ENCODE peak calls at places on chromosomes 16 and 17, in ten cellular contexts. B is hypothalamus; Q is HFFc6; J is neural crest cell; X is memory B cell; O is NCI-H1417; K is H54; D is A549; V is effector CD4-positive, alpha-beta T cell; T is fibroblast of mammary gland. S is an unnamed sample.

GRCh38 chr17:62968445-62968923 is 2.4 kb downstream of the TANC2 start:
- DNase-seq in J (peak; percentile 16), T (peak; percentile 94), X (peak; percentile 56), O (peak; percentile 85), V (peak; percentile 43), B (peak; percentile 5), K (peak; percentile 93), Q (peak; percentile 91), D (peak; percentile 93), S (no peak)

GRCh38 chr17:82039695-82040299 is 2.3 kb upstream of the DCXR start:
- DNase-seq in J (no peak), O (no peak), K (no peak), V (no peak), X (no peak), D (no peak), B (no peak), Q (no peak), T (no peak), S (no peak)

GRCh38 chr17:29677139-29677834 is 54.6 kb upstream of the CORO6 start:
- DNase-seq in K (no peak), T (peak; percentile 83), D (no peak), V (no peak), Q (no peak), O (no peak), J (no peak), B (no peak), X (no peak), S (no peak)

GRCh38 chr16:58332997-58333700 is 38.3 kb upstream of the PRSS54 start:
- DNase-seq in J (no peak), B (no peak), T (no peak), O (no peak), D (no peak), X (no peak), Q (no peak), K (no peak), V (no peak), S (peak; percentile 56)

GRCh38 chr16:27253526-27253930 is 15.0 kb downstream of the NSMCE1 start:
- DNase-seq in Q (peak; percentile 84), V (no peak), T (peak; percentile 90), B (no peak), K (peak; percentile 75), D (peak; percentile 39), J (no peak), X (no peak), O (no peak), S (no peak)

GRCh38 chr17:41065829-41066624 is at the start of gene KRTAP2-4:
- DNase-seq in Q (peak; percentile 90), D (peak; percentile 35), J (no peak), O (no peak), T (peak; percentile 91), X (no peak), K (peak; percentile 30), B (no peak), V (no peak), S (no peak)

GRCh38 chr17:39199673-39199985 is 454 bp upstream of the RPL19 start:
- DNase-seq in V (no peak), O (no peak), Q (no peak), T (no peak), J (no peak), K (no peak), B (no peak), X (no peak), D (no peak), S (no peak)

GRCh38 chr17:38617967-38618760 is 12.4 kb upstream of the SRCIN1 start:
- DNase-seq in T (no peak), J (no peak), V (no peak), Q (no peak), K (no peak), O (no peak), D (no peak), B (no peak), X (no peak), S (no peak)

GRCh38 chr16:89422905-89423630 is 67.3 kb downstream of the ANKRD11 start:
- DNase-seq in O (no peak), J (no peak), V (no peak), X (no peak), D (no peak), K (peak; percentile 66), B (no peak), T (peak; percentile 80), Q (peak; percentile 54), S (no peak)

GRCh38 chr17:21263351-21263750 is 10.1 kb upstream of the NATD1 start:
- DNase-seq in V (no peak), T (peak; percentile 94), O (no peak), B (no peak), J (no peak), X (no peak), D (no peak), Q (no peak), K (no peak), S (no peak)

GRCh38 chr17:10574324-10574723 is 24.9 kb upstream of the MYH2 start:
- DNase-seq in V (no peak), Q (no peak), J (no peak), T (peak; percentile 56), O (no peak), D (no peak), X (no peak), K (no peak), B (no peak), S (no peak)

GRCh38 chr17:44269795-44270320 is 1.9 kb upstream of the SLC4A1 start:
- DNase-seq in Q (no peak), D (no peak), K (no peak), O (no peak), X (no peak), B (no peak), J (no peak), V (no peak), T (no peak), S (no peak)

GRCh38 chr16:57798953-57799618 is 3.2 kb downstream of the KIFC3 start:
- DNase-seq in D (no peak), J (no peak), T (no peak), X (no peak), V (no peak), B (no peak), O (peak; percentile 60), Q (no peak), K (no peak), S (no peak)

GRCh38 chr16:56513972-56514371 is 5.9 kb downstream of the BBS2 start:
- DNase-seq in B (peak; percentile 14), T (peak; percentile 77), V (peak; percentile 41), Q (peak; percentile 75), X (peak; percentile 35), D (peak; percentile 81), O (no peak), J (no peak), K (peak; percentile 27), S (peak; percentile 17)

GRCh38 chr17:58587713-58588117 is 73.3 kb upstream of the MTMR4 start:
- DNase-seq in T (peak; percentile 28), V (peak; percentile 38), O (peak; percentile 33), X (peak; percentile 38), J (peak; percentile 44), K (peak; percentile 69), D (peak; percentile 69), Q (no peak), B (peak; percentile 41), S (no peak)

GRCh38 chr17:39678340-39679116 is 9.3 kb downstream of the PGAP3 start:
- DNase-seq in T (no peak), V (no peak), B (no peak), Q (no peak), X (no peak), D (no peak), J (no peak), K (no peak), O (no peak), S (no peak)

GRCh38 chr17:56184650-56185049 is 31.4 kb downstream of the ANKFN1 start:
- DNase-seq in V (no peak), K (no peak), Q (no peak), B (no peak), X (no peak), T (peak; percentile 67), J (no peak), D (no peak), O (no peak), S (no peak)

GRCh38 chr17:33575046-33575445 is 282.0 kb upstream of the ASIC2 start:
- DNase-seq in Q (no peak), K (no peak), X (no peak), B (no peak), D (no peak), J (no peak), T (no peak), O (no peak), V (no peak), S (no peak)

GRCh38 chr17:63579633-63580032 is 21.1 kb upstream of the TACO1 start:
- DNase-seq in J (no peak), B (no peak), K (no peak), X (no peak), V (no peak), Q (no peak), T (no peak), D (no peak), O (peak; percentile 71), S (no peak)

GRCh38 chr17:47738178-47738577 is 5.1 kb downstream of the TBX21 start:
- DNase-seq in Q (no peak), X (no peak), T (no peak), K (no peak), B (no peak), V (no peak), J (no peak), O (no peak), D (no peak), S (no peak)

GRCh38 chr16:84144301-84144858 is 597 bp downstream of the HSDL1 start:
- DNase-seq in X (peak; percentile 12), V (peak; percentile 28), T (peak; percentile 8), D (peak; percentile 14), Q (no peak), B (peak; percentile 19), J (peak; percentile 23), O (no peak), K (peak; percentile 38), S (no peak)

GRCh38 chr17:46908352-46908751 is 14.6 kb upstream of the GOSR2 start:
- DNase-seq in T (no peak), J (no peak), V (no peak), O (no peak), X (no peak), B (no peak), K (no peak), Q (no peak), D (no peak), S (no peak)

GRCh38 chr16:13463619-13464018 is 456.3 kb upstream of the ERCC4 start:
- DNase-seq in Q (no peak), V (no peak), K (no peak), D (no peak), X (no peak), J (no peak), B (no peak), O (no peak), T (no peak), S (no peak)

GRCh38 chr16:3058173-3059030 is 7.0 kb upstream of the IL32 start:
- DNase-seq in K (no peak), J (no peak), Q (no peak), T (peak; percentile 16), D (peak; percentile 64), O (peak; percentile 36), X (peak; percentile 37), V (peak; percentile 39), B (peak; percentile 28), S (no peak)

GRCh38 chr17:50263293-50264262 is 10.7 kb upstream of the TMEM92 start:
- DNase-seq in Q (no peak), V (no peak), B (no peak), T (no peak), O (no peak), J (no peak), X (no peak), D (no peak), K (no peak), S (no peak)

GRCh38 chr17:14461131-14461530 is 160.2 kb downstream of the HS3ST3B1 start:
- DNase-seq in T (no peak), Q (no peak), O (no peak), B (no peak), X (no peak), D (no peak), K (no peak), J (no peak), V (no peak), S (no peak)

GRCh38 chr17:7780736-7781135 is 53.3 kb upstream of the KDM6B start:
- DNase-seq in V (no peak), O (no peak), T (no peak), B (no peak), X (no peak), Q (no peak), J (no peak), D (no peak), K (no peak), S (no peak)

GRCh38 chr16:71387045-71387871 is 28.7 kb downstream of the CALB2 start:
- DNase-seq in K (no peak), T (no peak), D (no peak), J (no peak), O (no peak), B (no peak), X (no peak), V (no peak), Q (no peak), S (peak; percentile 68)

S was measured in iPS DF 19.7.